ENCODE peak calls at places on chromosomes 11 and 22, in seven cellular contexts. One of them, this sample, is unnamed.

GRCh38 chr11:83051760-83052671 is 19.7 kb downstream of the RAB30 start:
- DNase-seq in osteocyte: peak; percentile 89
- DNase-seq in activated T-cell treated with anti-CD3 and anti-CD28 coated beads, Interleukin-2, amount 50 U/mL, for 24 hours: no peak
- DNase-seq in effector memory CD8-positive, alpha-beta T cell: no peak
- DNase-seq in anterior cingulate cortex: no peak
- DNase-seq in activated T-helper 9 cell treated with anti-CD3 and anti-CD28 coated beads, Interleukin-2, amount 50 U/mL, for 16 hours: no peak
- DNase-seq in kidney epithelial cell: no peak
- DNase-seq in this sample: no peak

GRCh38 chr11:109864161-109864661 is 229.0 kb upstream of the ZC3H12C start:
- DNase-seq in osteocyte: no peak
- DNase-seq in activated T-cell treated with anti-CD3 and anti-CD28 coated beads, Interleukin-2, amount 50 U/mL, for 24 hours: no peak
- DNase-seq in effector memory CD8-positive, alpha-beta T cell: no peak
- DNase-seq in anterior cingulate cortex: no peak
- DNase-seq in activated T-helper 9 cell treated with anti-CD3 and anti-CD28 coated beads, Interleukin-2, amount 50 U/mL, for 16 hours: no peak
- DNase-seq in kidney epithelial cell: peak; percentile 35
- DNase-seq in this sample: no peak

GRCh38 chr11:5929571-5929970 is 12.5 kb upstream of the OR56A3 start:
- DNase-seq in osteocyte: peak; percentile 70
- DNase-seq in activated T-cell treated with anti-CD3 and anti-CD28 coated beads, Interleukin-2, amount 50 U/mL, for 24 hours: no peak
- DNase-seq in effector memory CD8-positive, alpha-beta T cell: no peak
- DNase-seq in anterior cingulate cortex: no peak
- DNase-seq in activated T-helper 9 cell treated with anti-CD3 and anti-CD28 coated beads, Interleukin-2, amount 50 U/mL, for 16 hours: no peak
- DNase-seq in kidney epithelial cell: no peak
- DNase-seq in this sample: no peak

GRCh38 chr22:23826510-23827350 is 12.1 kb downstream of the DERL3 start:
- DNase-seq in osteocyte: no peak
- DNase-seq in activated T-cell treated with anti-CD3 and anti-CD28 coated beads, Interleukin-2, amount 50 U/mL, for 24 hours: no peak
- DNase-seq in effector memory CD8-positive, alpha-beta T cell: no peak
- DNase-seq in anterior cingulate cortex: no peak
- DNase-seq in activated T-helper 9 cell treated with anti-CD3 and anti-CD28 coated beads, Interleukin-2, amount 50 U/mL, for 16 hours: no peak
- DNase-seq in kidney epithelial cell: no peak
- DNase-seq in this sample: no peak

GRCh38 chr11:88131764-88132470 is 43.3 kb downstream of the RAB38 start:
- DNase-seq in osteocyte: no peak
- DNase-seq in activated T-cell treated with anti-CD3 and anti-CD28 coated beads, Interleukin-2, amount 50 U/mL, for 24 hours: no peak
- DNase-seq in effector memory CD8-positive, alpha-beta T cell: no peak
- DNase-seq in anterior cingulate cortex: no peak
- DNase-seq in activated T-helper 9 cell treated with anti-CD3 and anti-CD28 coated beads, Interleukin-2, amount 50 U/mL, for 16 hours: no peak
- DNase-seq in kidney epithelial cell: no peak
- DNase-seq in this sample: no peak

GRCh38 chr11:57434640-57435546 is 8.0 kb upstream of the SLC43A3 start:
- DNase-seq in osteocyte: no peak
- DNase-seq in activated T-cell treated with anti-CD3 and anti-CD28 coated beads, Interleukin-2, amount 50 U/mL, for 24 hours: no peak
- DNase-seq in effector memory CD8-positive, alpha-beta T cell: no peak
- DNase-seq in anterior cingulate cortex: no peak
- DNase-seq in activated T-helper 9 cell treated with anti-CD3 and anti-CD28 coated beads, Interleukin-2, amount 50 U/mL, for 16 hours: no peak
- DNase-seq in kidney epithelial cell: peak; percentile 80
- DNase-seq in this sample: peak; percentile 93

GRCh38 chr11:36095716-36096115 is 151.9 kb downstream of the LDLRAD3 start:
- DNase-seq in osteocyte: no peak
- DNase-seq in activated T-cell treated with anti-CD3 and anti-CD28 coated beads, Interleukin-2, amount 50 U/mL, for 24 hours: no peak
- DNase-seq in effector memory CD8-positive, alpha-beta T cell: no peak
- DNase-seq in anterior cingulate cortex: no peak
- DNase-seq in activated T-helper 9 cell treated with anti-CD3 and anti-CD28 coated beads, Interleukin-2, amount 50 U/mL, for 16 hours: no peak
- DNase-seq in kidney epithelial cell: no peak
- DNase-seq in this sample: no peak

GRCh38 chr11:16933756-16934603 is 80.2 kb downstream of the PLEKHA7 start:
- DNase-seq in osteocyte: no peak
- DNase-seq in activated T-cell treated with anti-CD3 and anti-CD28 coated beads, Interleukin-2, amount 50 U/mL, for 24 hours: no peak
- DNase-seq in effector memory CD8-positive, alpha-beta T cell: no peak
- DNase-seq in anterior cingulate cortex: no peak
- DNase-seq in activated T-helper 9 cell treated with anti-CD3 and anti-CD28 coated beads, Interleukin-2, amount 50 U/mL, for 16 hours: no peak
- DNase-seq in kidney epithelial cell: no peak
- DNase-seq in this sample: no peak

GRCh38 chr11:1122356-1123002 is 35.3 kb upstream of the MUC5AC start:
- DNase-seq in osteocyte: peak; percentile 84
- DNase-seq in activated T-cell treated with anti-CD3 and anti-CD28 coated beads, Interleukin-2, amount 50 U/mL, for 24 hours: no peak
- DNase-seq in effector memory CD8-positive, alpha-beta T cell: no peak
- DNase-seq in anterior cingulate cortex: no peak
- DNase-seq in activated T-helper 9 cell treated with anti-CD3 and anti-CD28 coated beads, Interleukin-2, amount 50 U/mL, for 16 hours: no peak
- DNase-seq in kidney epithelial cell: no peak
- DNase-seq in this sample: no peak

GRCh38 chr11:121615506-121615905 is 162.7 kb upstream of the SORL1-AS1 start:
- DNase-seq in osteocyte: no peak
- DNase-seq in activated T-cell treated with anti-CD3 and anti-CD28 coated beads, Interleukin-2, amount 50 U/mL, for 24 hours: no peak
- DNase-seq in effector memory CD8-positive, alpha-beta T cell: no peak
- DNase-seq in anterior cingulate cortex: no peak
- DNase-seq in activated T-helper 9 cell treated with anti-CD3 and anti-CD28 coated beads, Interleukin-2, amount 50 U/mL, for 16 hours: no peak
- DNase-seq in kidney epithelial cell: no peak
- DNase-seq in this sample: no peak

GRCh38 chr11:45213717-45214116 is 67.3 kb downstream of the PRDM11 start:
- DNase-seq in osteocyte: no peak
- DNase-seq in activated T-cell treated with anti-CD3 and anti-CD28 coated beads, Interleukin-2, amount 50 U/mL, for 24 hours: no peak
- DNase-seq in effector memory CD8-positive, alpha-beta T cell: no peak
- DNase-seq in anterior cingulate cortex: no peak
- DNase-seq in activated T-helper 9 cell treated with anti-CD3 and anti-CD28 coated beads, Interleukin-2, amount 50 U/mL, for 16 hours: no peak
- DNase-seq in kidney epithelial cell: no peak
- DNase-seq in this sample: no peak

GRCh38 chr22:43975041-43975440 is 19.8 kb downstream of the SAMM50 start:
- DNase-seq in osteocyte: no peak
- DNase-seq in activated T-cell treated with anti-CD3 and anti-CD28 coated beads, Interleukin-2, amount 50 U/mL, for 24 hours: no peak
- DNase-seq in effector memory CD8-positive, alpha-beta T cell: no peak
- DNase-seq in anterior cingulate cortex: no peak
- DNase-seq in activated T-helper 9 cell treated with anti-CD3 and anti-CD28 coated beads, Interleukin-2, amount 50 U/mL, for 16 hours: no peak
- DNase-seq in kidney epithelial cell: no peak
- DNase-seq in this sample: no peak

GRCh38 chr11:61488651-61489291 is 19.8 kb upstream of the LRRC10B start:
- DNase-seq in osteocyte: no peak
- DNase-seq in activated T-cell treated with anti-CD3 and anti-CD28 coated beads, Interleukin-2, amount 50 U/mL, for 24 hours: no peak
- DNase-seq in effector memory CD8-positive, alpha-beta T cell: no peak
- DNase-seq in anterior cingulate cortex: no peak
- DNase-seq in activated T-helper 9 cell treated with anti-CD3 and anti-CD28 coated beads, Interleukin-2, amount 50 U/mL, for 16 hours: no peak
- DNase-seq in kidney epithelial cell: no peak
- DNase-seq in this sample: peak; percentile 93

GRCh38 chr11:11525283-11525682 is 96.5 kb downstream of the GALNT18 start:
- DNase-seq in osteocyte: no peak
- DNase-seq in activated T-cell treated with anti-CD3 and anti-CD28 coated beads, Interleukin-2, amount 50 U/mL, for 24 hours: no peak
- DNase-seq in effector memory CD8-positive, alpha-beta T cell: no peak
- DNase-seq in anterior cingulate cortex: no peak
- DNase-seq in activated T-helper 9 cell treated with anti-CD3 and anti-CD28 coated beads, Interleukin-2, amount 50 U/mL, for 16 hours: no peak
- DNase-seq in kidney epithelial cell: no peak
- DNase-seq in this sample: no peak

GRCh38 chr11:31652528-31652927 is 143.0 kb downstream of the ELP4 start:
- DNase-seq in osteocyte: no peak
- DNase-seq in activated T-cell treated with anti-CD3 and anti-CD28 coated beads, Interleukin-2, amount 50 U/mL, for 24 hours: no peak
- DNase-seq in effector memory CD8-positive, alpha-beta T cell: no peak
- DNase-seq in anterior cingulate cortex: no peak
- DNase-seq in activated T-helper 9 cell treated with anti-CD3 and anti-CD28 coated beads, Interleukin-2, amount 50 U/mL, for 16 hours: no peak
- DNase-seq in kidney epithelial cell: no peak
- DNase-seq in this sample: no peak

GRCh38 chr22:30979932-30980331 is 10.9 kb downstream of the TUG1 start:
- DNase-seq in osteocyte: no peak
- DNase-seq in activated T-cell treated with anti-CD3 and anti-CD28 coated beads, Interleukin-2, amount 50 U/mL, for 24 hours: no peak
- DNase-seq in effector memory CD8-positive, alpha-beta T cell: no peak
- DNase-seq in anterior cingulate cortex: no peak
- DNase-seq in activated T-helper 9 cell treated with anti-CD3 and anti-CD28 coated beads, Interleukin-2, amount 50 U/mL, for 16 hours: no peak
- DNase-seq in kidney epithelial cell: no peak
- DNase-seq in this sample: no peak

GRCh38 chr11:87097582-87097981 is 59.8 kb downstream of the TMEM135 start:
- DNase-seq in osteocyte: no peak
- DNase-seq in activated T-cell treated with anti-CD3 and anti-CD28 coated beads, Interleukin-2, amount 50 U/mL, for 24 hours: no peak
- DNase-seq in effector memory CD8-positive, alpha-beta T cell: peak; percentile 34
- DNase-seq in anterior cingulate cortex: no peak
- DNase-seq in activated T-helper 9 cell treated with anti-CD3 and anti-CD28 coated beads, Interleukin-2, amount 50 U/mL, for 16 hours: no peak
- DNase-seq in kidney epithelial cell: no peak
- DNase-seq in this sample: peak; percentile 14

GRCh38 chr22:24875862-24876506 is 70.0 kb downstream of the SGSM1 start:
- DNase-seq in osteocyte: no peak
- DNase-seq in activated T-cell treated with anti-CD3 and anti-CD28 coated beads, Interleukin-2, amount 50 U/mL, for 24 hours: no peak
- DNase-seq in effector memory CD8-positive, alpha-beta T cell: no peak
- DNase-seq in anterior cingulate cortex: no peak
- DNase-seq in activated T-helper 9 cell treated with anti-CD3 and anti-CD28 coated beads, Interleukin-2, amount 50 U/mL, for 16 hours: no peak
- DNase-seq in kidney epithelial cell: no peak
- DNase-seq in this sample: peak; percentile 31

GRCh38 chr11:115720537-115721308 is 216.5 kb upstream of the CADM1 start:
- DNase-seq in osteocyte: no peak
- DNase-seq in activated T-cell treated with anti-CD3 and anti-CD28 coated beads, Interleukin-2, amount 50 U/mL, for 24 hours: no peak
- DNase-seq in effector memory CD8-positive, alpha-beta T cell: no peak
- DNase-seq in anterior cingulate cortex: no peak
- DNase-seq in activated T-helper 9 cell treated with anti-CD3 and anti-CD28 coated beads, Interleukin-2, amount 50 U/mL, for 16 hours: no peak
- DNase-seq in kidney epithelial cell: no peak
- DNase-seq in this sample: no peak

GRCh38 chr11:73241300-73241699 is 23.2 kb downstream of the P2RY2 start:
- DNase-seq in osteocyte: no peak
- DNase-seq in activated T-cell treated with anti-CD3 and anti-CD28 coated beads, Interleukin-2, amount 50 U/mL, for 24 hours: no peak
- DNase-seq in effector memory CD8-positive, alpha-beta T cell: no peak
- DNase-seq in anterior cingulate cortex: no peak
- DNase-seq in activated T-helper 9 cell treated with anti-CD3 and anti-CD28 coated beads, Interleukin-2, amount 50 U/mL, for 16 hours: no peak
- DNase-seq in kidney epithelial cell: no peak
- DNase-seq in this sample: no peak

GRCh38 chr22:46879083-46879482 is 116.6 kb downstream of the TBC1D22A start:
- DNase-seq in osteocyte: no peak
- DNase-seq in activated T-cell treated with anti-CD3 and anti-CD28 coated beads, Interleukin-2, amount 50 U/mL, for 24 hours: no peak
- DNase-seq in effector memory CD8-positive, alpha-beta T cell: no peak
- DNase-seq in anterior cingulate cortex: no peak
- DNase-seq in activated T-helper 9 cell treated with anti-CD3 and anti-CD28 coated beads, Interleukin-2, amount 50 U/mL, for 16 hours: no peak
- DNase-seq in kidney epithelial cell: no peak
- DNase-seq in this sample: no peak

GRCh38 chr11:93444671-93445073 is 98.5 kb downstream of the SMCO4 start:
- DNase-seq in osteocyte: no peak
- DNase-seq in activated T-cell treated with anti-CD3 and anti-CD28 coated beads, Interleukin-2, amount 50 U/mL, for 24 hours: peak; percentile 41
- DNase-seq in effector memory CD8-positive, alpha-beta T cell: no peak
- DNase-seq in anterior cingulate cortex: no peak
- DNase-seq in activated T-helper 9 cell treated with anti-CD3 and anti-CD28 coated beads, Interleukin-2, amount 50 U/mL, for 16 hours: peak; percentile 24
- DNase-seq in kidney epithelial cell: peak; percentile 92
- DNase-seq in this sample: no peak

GRCh38 chr22:38314992-38315800 is 2.0 kb downstream of the CSNK1E start:
- DNase-seq in osteocyte: no peak
- DNase-seq in activated T-cell treated with anti-CD3 and anti-CD28 coated beads, Interleukin-2, amount 50 U/mL, for 24 hours: peak; percentile 46
- DNase-seq in effector memory CD8-positive, alpha-beta T cell: no peak
- DNase-seq in anterior cingulate cortex: no peak
- DNase-seq in activated T-helper 9 cell treated with anti-CD3 and anti-CD28 coated beads, Interleukin-2, amount 50 U/mL, for 16 hours: no peak
- DNase-seq in kidney epithelial cell: no peak
- DNase-seq in this sample: no peak

GRCh38 chr11:2197771-2198520 is 26.3 kb upstream of the TH start:
- DNase-seq in osteocyte: no peak
- DNase-seq in activated T-cell treated with anti-CD3 and anti-CD28 coated beads, Interleukin-2, amount 50 U/mL, for 24 hours: no peak
- DNase-seq in effector memory CD8-positive, alpha-beta T cell: no peak
- DNase-seq in anterior cingulate cortex: no peak
- DNase-seq in activated T-helper 9 cell treated with anti-CD3 and anti-CD28 coated beads, Interleukin-2, amount 50 U/mL, for 16 hours: no peak
- DNase-seq in kidney epithelial cell: no peak
- DNase-seq in this sample: no peak

GRCh38 chr11:129611661-129612566 is 203.7 kb upstream of the TMEM45B start:
- DNase-seq in osteocyte: no peak
- DNase-seq in activated T-cell treated with anti-CD3 and anti-CD28 coated beads, Interleukin-2, amount 50 U/mL, for 24 hours: no peak
- DNase-seq in effector memory CD8-positive, alpha-beta T cell: no peak
- DNase-seq in anterior cingulate cortex: no peak
- DNase-seq in activated T-helper 9 cell treated with anti-CD3 and anti-CD28 coated beads, Interleukin-2, amount 50 U/mL, for 16 hours: no peak
- DNase-seq in kidney epithelial cell: no peak
- DNase-seq in this sample: no peak

GRCh38 chr22:22452211-22452610 is 56.3 kb downstream of the ZNF280B start:
- DNase-seq in osteocyte: no peak
- DNase-seq in activated T-cell treated with anti-CD3 and anti-CD28 coated beads, Interleukin-2, amount 50 U/mL, for 24 hours: no peak
- DNase-seq in effector memory CD8-positive, alpha-beta T cell: no peak
- DNase-seq in anterior cingulate cortex: no peak
- DNase-seq in activated T-helper 9 cell treated with anti-CD3 and anti-CD28 coated beads, Interleukin-2, amount 50 U/mL, for 16 hours: no peak
- DNase-seq in kidney epithelial cell: no peak
- DNase-seq in this sample: no peak

GRCh38 chr22:49833340-49834007 is 5.8 kb upstream of the BRD1 start:
- DNase-seq in osteocyte: no peak
- DNase-seq in activated T-cell treated with anti-CD3 and anti-CD28 coated beads, Interleukin-2, amount 50 U/mL, for 24 hours: no peak
- DNase-seq in effector memory CD8-positive, alpha-beta T cell: no peak
- DNase-seq in anterior cingulate cortex: no peak
- DNase-seq in activated T-helper 9 cell treated with anti-CD3 and anti-CD28 coated beads, Interleukin-2, amount 50 U/mL, for 16 hours: no peak
- DNase-seq in kidney epithelial cell: no peak
- DNase-seq in this sample: no peak

GRCh38 chr11:117172678-117173421 is 5.7 kb upstream of the SIDT2 start:
- DNase-seq in osteocyte: no peak
- DNase-seq in activated T-cell treated with anti-CD3 and anti-CD28 coated beads, Interleukin-2, amount 50 U/mL, for 24 hours: no peak
- DNase-seq in effector memory CD8-positive, alpha-beta T cell: no peak
- DNase-seq in anterior cingulate cortex: no peak
- DNase-seq in activated T-helper 9 cell treated with anti-CD3 and anti-CD28 coated beads, Interleukin-2, amount 50 U/mL, for 16 hours: no peak
- DNase-seq in kidney epithelial cell: no peak
- DNase-seq in this sample: no peak

GRCh38 chr22:20241579-20242392 is 26.3 kb downstream of the RTN4R start:
- DNase-seq in osteocyte: no peak
- DNase-seq in activated T-cell treated with anti-CD3 and anti-CD28 coated beads, Interleukin-2, amount 50 U/mL, for 24 hours: no peak
- DNase-seq in effector memory CD8-positive, alpha-beta T cell: no peak
- DNase-seq in anterior cingulate cortex: no peak
- DNase-seq in activated T-helper 9 cell treated with anti-CD3 and anti-CD28 coated beads, Interleukin-2, amount 50 U/mL, for 16 hours: no peak
- DNase-seq in kidney epithelial cell: no peak
- DNase-seq in this sample: no peak

GRCh38 chr22:19800761-19801244 is 40.2 kb downstream of the TBX1 start:
- DNase-seq in osteocyte: no peak
- DNase-seq in activated T-cell treated with anti-CD3 and anti-CD28 coated beads, Interleukin-2, amount 50 U/mL, for 24 hours: no peak
- DNase-seq in effector memory CD8-positive, alpha-beta T cell: no peak
- DNase-seq in anterior cingulate cortex: no peak
- DNase-seq in activated T-helper 9 cell treated with anti-CD3 and anti-CD28 coated beads, Interleukin-2, amount 50 U/mL, for 16 hours: no peak
- DNase-seq in kidney epithelial cell: no peak
- DNase-seq in this sample: peak; percentile 59

GRCh38 chr22:28016781-28017557 is 97.9 kb upstream of the PITPNB start:
- DNase-seq in osteocyte: no peak
- DNase-seq in activated T-cell treated with anti-CD3 and anti-CD28 coated beads, Interleukin-2, amount 50 U/mL, for 24 hours: no peak
- DNase-seq in effector memory CD8-positive, alpha-beta T cell: no peak
- DNase-seq in anterior cingulate cortex: no peak
- DNase-seq in activated T-helper 9 cell treated with anti-CD3 and anti-CD28 coated beads, Interleukin-2, amount 50 U/mL, for 16 hours: no peak
- DNase-seq in kidney epithelial cell: no peak
- DNase-seq in this sample: no peak

GRCh38 chr22:49701380-49702067 is 126.1 kb downstream of the BRD1 start:
- DNase-seq in osteocyte: peak; percentile 64
- DNase-seq in activated T-cell treated with anti-CD3 and anti-CD28 coated beads, Interleukin-2, amount 50 U/mL, for 24 hours: peak; percentile 16
- DNase-seq in effector memory CD8-positive, alpha-beta T cell: no peak
- DNase-seq in anterior cingulate cortex: no peak
- DNase-seq in activated T-helper 9 cell treated with anti-CD3 and anti-CD28 coated beads, Interleukin-2, amount 50 U/mL, for 16 hours: no peak
- DNase-seq in kidney epithelial cell: no peak
- DNase-seq in this sample: no peak

GRCh38 chr11:114326776-114327175 is 30.6 kb downstream of the NNMT start:
- DNase-seq in osteocyte: no peak
- DNase-seq in activated T-cell treated with anti-CD3 and anti-CD28 coated beads, Interleukin-2, amount 50 U/mL, for 24 hours: no peak
- DNase-seq in effector memory CD8-positive, alpha-beta T cell: no peak
- DNase-seq in anterior cingulate cortex: no peak
- DNase-seq in activated T-helper 9 cell treated with anti-CD3 and anti-CD28 coated beads, Interleukin-2, amount 50 U/mL, for 16 hours: no peak
- DNase-seq in kidney epithelial cell: no peak
- DNase-seq in this sample: no peak

GRCh38 chr11:82899191-82899820 is 924 bp downstream of the PRCP start:
- DNase-seq in osteocyte: no peak
- DNase-seq in activated T-cell treated with anti-CD3 and anti-CD28 coated beads, Interleukin-2, amount 50 U/mL, for 24 hours: no peak
- DNase-seq in effector memory CD8-positive, alpha-beta T cell: peak; percentile 7
- DNase-seq in anterior cingulate cortex: no peak
- DNase-seq in activated T-helper 9 cell treated with anti-CD3 and anti-CD28 coated beads, Interleukin-2, amount 50 U/mL, for 16 hours: no peak
- DNase-seq in kidney epithelial cell: no peak
- DNase-seq in this sample: no peak

GRCh38 chr11:1401656-1402221 is 12.0 kb downstream of the BRSK2 start:
- DNase-seq in osteocyte: peak; percentile 93
- DNase-seq in activated T-cell treated with anti-CD3 and anti-CD28 coated beads, Interleukin-2, amount 50 U/mL, for 24 hours: peak; percentile 64
- DNase-seq in effector memory CD8-positive, alpha-beta T cell: peak; percentile 39
- DNase-seq in anterior cingulate cortex: no peak
- DNase-seq in activated T-helper 9 cell treated with anti-CD3 and anti-CD28 coated beads, Interleukin-2, amount 50 U/mL, for 16 hours: no peak
- DNase-seq in kidney epithelial cell: peak; percentile 10
- DNase-seq in this sample: peak; percentile 80

GRCh38 chr11:7451520-7451919 is 33.8 kb upstream of the OLFML1 start:
- DNase-seq in osteocyte: no peak
- DNase-seq in activated T-cell treated with anti-CD3 and anti-CD28 coated beads, Interleukin-2, amount 50 U/mL, for 24 hours: no peak
- DNase-seq in effector memory CD8-positive, alpha-beta T cell: no peak
- DNase-seq in anterior cingulate cortex: no peak
- DNase-seq in activated T-helper 9 cell treated with anti-CD3 and anti-CD28 coated beads, Interleukin-2, amount 50 U/mL, for 16 hours: no peak
- DNase-seq in kidney epithelial cell: no peak
- DNase-seq in this sample: no peak

This sample was measured in HuH-7.5.